ENCODE peak calls at places on chromosomes 5 and 9, in six cellular contexts. One of them, this sample, is unnamed.

GRCh38 chr9:118059520-118060278 is 355.5 kb downstream of the TLR4 start:
- DNase-seq in ACHN: peak
- DNase-seq in ecto neural progenitor cell: peak
- DNase-seq in NCI-H2081: no peak
- DNase-seq in GM12891: no peak
- DNase-seq in PC-9: peak
- DNase-seq in this sample: peak

GRCh38 chr5:181133610-181134231 is 2.8 kb upstream of the OR2V1 start:
- DNase-seq in ACHN: peak
- DNase-seq in ecto neural progenitor cell: no peak
- DNase-seq in NCI-H2081: no peak
- DNase-seq in GM12891: no peak
- DNase-seq in PC-9: peak
- DNase-seq in this sample: peak

GRCh38 chr5:125375143-125375542 is 628.7 kb upstream of the ZNF608 start:
- DNase-seq in ACHN: no peak
- DNase-seq in ecto neural progenitor cell: no peak
- DNase-seq in NCI-H2081: no peak
- DNase-seq in GM12891: no peak
- DNase-seq in PC-9: no peak
- DNase-seq in this sample: no peak

GRCh38 chr5:100904259-100904822 is 1.3 kb upstream of the ST8SIA4 start:
- DNase-seq in ACHN: no peak
- DNase-seq in ecto neural progenitor cell: no peak
- DNase-seq in NCI-H2081: no peak
- DNase-seq in GM12891: no peak
- DNase-seq in PC-9: no peak
- DNase-seq in this sample: no peak

GRCh38 chr5:65076251-65076869 is 307.6 kb downstream of the CWC27 start:
- DNase-seq in ACHN: peak
- DNase-seq in ecto neural progenitor cell: no peak
- DNase-seq in NCI-H2081: no peak
- DNase-seq in GM12891: no peak
- DNase-seq in PC-9: peak
- DNase-seq in this sample: peak

GRCh38 chr5:111394580-111394979 is 117.8 kb downstream of the STARD4 start:
- DNase-seq in ACHN: no peak
- DNase-seq in ecto neural progenitor cell: no peak
- DNase-seq in NCI-H2081: no peak
- DNase-seq in GM12891: no peak
- DNase-seq in PC-9: no peak
- DNase-seq in this sample: no peak

GRCh38 chr5:142315231-142315900 is 9.5 kb downstream of the SPRY4 start:
- DNase-seq in ACHN: no peak
- DNase-seq in ecto neural progenitor cell: no peak
- DNase-seq in NCI-H2081: no peak
- DNase-seq in GM12891: no peak
- DNase-seq in PC-9: no peak
- DNase-seq in this sample: no peak

GRCh38 chr5:92674322-92674721 is 906.7 kb downstream of the NR2F1-AS1 start:
- DNase-seq in ACHN: no peak
- DNase-seq in ecto neural progenitor cell: peak
- DNase-seq in NCI-H2081: peak
- DNase-seq in GM12891: no peak
- DNase-seq in PC-9: no peak
- DNase-seq in this sample: no peak

GRCh38 chr5:14386882-14387575 is 194.6 kb upstream of the OTULINL start:
- DNase-seq in ACHN: no peak
- DNase-seq in ecto neural progenitor cell: no peak
- DNase-seq in NCI-H2081: no peak
- DNase-seq in GM12891: no peak
- DNase-seq in PC-9: no peak
- DNase-seq in this sample: no peak

GRCh38 chr5:1231354-1231905 is 6.2 kb downstream of the SLC6A18 start:
- DNase-seq in ACHN: no peak
- DNase-seq in ecto neural progenitor cell: no peak
- DNase-seq in NCI-H2081: no peak
- DNase-seq in GM12891: no peak
- DNase-seq in PC-9: no peak
- DNase-seq in this sample: no peak

GRCh38 chr9:4740373-4740622 is 704 bp downstream of the AK3 start:
- DNase-seq in ACHN: no peak
- DNase-seq in ecto neural progenitor cell: no peak
- DNase-seq in NCI-H2081: no peak
- DNase-seq in GM12891: no peak
- DNase-seq in PC-9: no peak
- DNase-seq in this sample: no peak

This sample was measured in lung microvascular endothelial cell.